ENCODE peak calls at places on chromosomes 5 and 9, in six cellular contexts. One of them, this sample, is unnamed.

GRCh38 chr9:5632540-5632939 is 3.6 kb downstream of the RIC1 start:
- DNase-seq in naive thymus-derived CD8-positive, alpha-beta T cell: no peak
- DNase-seq in iris pigment epithelial cell: peak
- DNase-seq in HTR-8/SVneo: no peak
- DNase-seq in activated CD4-positive, alpha-beta T cell treated with anti-CD3 and anti-CD28 coated beads, Interleukin-2, amount 50 U/mL, for 1 hour: no peak
- DNase-seq in left kidney: no peak
- DNase-seq in this sample: no peak

GRCh38 chr5:38445374-38446028 is 110.9 kb downstream of the LIFR start:
- DNase-seq in naive thymus-derived CD8-positive, alpha-beta T cell: no peak
- DNase-seq in iris pigment epithelial cell: peak
- DNase-seq in HTR-8/SVneo: no peak
- DNase-seq in activated CD4-positive, alpha-beta T cell treated with anti-CD3 and anti-CD28 coated beads, Interleukin-2, amount 50 U/mL, for 1 hour: no peak
- DNase-seq in left kidney: peak
- DNase-seq in this sample: no peak

GRCh38 chr9:132381966-132382541 is 24.6 kb downstream of the TTF1 start:
- DNase-seq in naive thymus-derived CD8-positive, alpha-beta T cell: no peak
- DNase-seq in iris pigment epithelial cell: no peak
- DNase-seq in HTR-8/SVneo: no peak
- DNase-seq in activated CD4-positive, alpha-beta T cell treated with anti-CD3 and anti-CD28 coated beads, Interleukin-2, amount 50 U/mL, for 1 hour: no peak
- DNase-seq in left kidney: no peak
- DNase-seq in this sample: no peak

GRCh38 chr9:93295031-93295430 is 111.1 kb downstream of the WNK2 start:
- DNase-seq in naive thymus-derived CD8-positive, alpha-beta T cell: no peak
- DNase-seq in iris pigment epithelial cell: no peak
- DNase-seq in HTR-8/SVneo: no peak
- DNase-seq in activated CD4-positive, alpha-beta T cell treated with anti-CD3 and anti-CD28 coated beads, Interleukin-2, amount 50 U/mL, for 1 hour: no peak
- DNase-seq in left kidney: peak
- DNase-seq in this sample: no peak

GRCh38 chr5:147403659-147404640 is 105.9 kb downstream of the DPYSL3 start:
- DNase-seq in naive thymus-derived CD8-positive, alpha-beta T cell: no peak
- DNase-seq in iris pigment epithelial cell: peak
- DNase-seq in HTR-8/SVneo: peak
- DNase-seq in activated CD4-positive, alpha-beta T cell treated with anti-CD3 and anti-CD28 coated beads, Interleukin-2, amount 50 U/mL, for 1 hour: no peak
- DNase-seq in left kidney: no peak
- DNase-seq in this sample: no peak

GRCh38 chr9:19922476-19923118 is 133.8 kb upstream of the SLC24A2 start:
- DNase-seq in naive thymus-derived CD8-positive, alpha-beta T cell: no peak
- DNase-seq in iris pigment epithelial cell: peak
- DNase-seq in HTR-8/SVneo: peak
- DNase-seq in activated CD4-positive, alpha-beta T cell treated with anti-CD3 and anti-CD28 coated beads, Interleukin-2, amount 50 U/mL, for 1 hour: no peak
- DNase-seq in left kidney: peak
- DNase-seq in this sample: peak

GRCh38 chr9:27442464-27442863 is 81.6 kb upstream of the IFNK start:
- DNase-seq in naive thymus-derived CD8-positive, alpha-beta T cell: no peak
- DNase-seq in iris pigment epithelial cell: no peak
- DNase-seq in HTR-8/SVneo: no peak
- DNase-seq in activated CD4-positive, alpha-beta T cell treated with anti-CD3 and anti-CD28 coated beads, Interleukin-2, amount 50 U/mL, for 1 hour: no peak
- DNase-seq in left kidney: no peak
- DNase-seq in this sample: no peak

GRCh38 chr9:114276908-114277821 is 45.7 kb upstream of the ORM1 start:
- DNase-seq in naive thymus-derived CD8-positive, alpha-beta T cell: no peak
- DNase-seq in iris pigment epithelial cell: peak
- DNase-seq in HTR-8/SVneo: peak
- DNase-seq in activated CD4-positive, alpha-beta T cell treated with anti-CD3 and anti-CD28 coated beads, Interleukin-2, amount 50 U/mL, for 1 hour: no peak
- DNase-seq in left kidney: no peak
- DNase-seq in this sample: no peak

GRCh38 chr9:130232899-130233586 is 32.5 kb upstream of the HMCN2 start:
- DNase-seq in naive thymus-derived CD8-positive, alpha-beta T cell: no peak
- DNase-seq in iris pigment epithelial cell: no peak
- DNase-seq in HTR-8/SVneo: no peak
- DNase-seq in activated CD4-positive, alpha-beta T cell treated with anti-CD3 and anti-CD28 coated beads, Interleukin-2, amount 50 U/mL, for 1 hour: no peak
- DNase-seq in left kidney: peak
- DNase-seq in this sample: no peak

GRCh38 chr9:125911861-125912260 is 164.7 kb downstream of the PBX3 start:
- DNase-seq in naive thymus-derived CD8-positive, alpha-beta T cell: no peak
- DNase-seq in iris pigment epithelial cell: peak
- DNase-seq in HTR-8/SVneo: no peak
- DNase-seq in activated CD4-positive, alpha-beta T cell treated with anti-CD3 and anti-CD28 coated beads, Interleukin-2, amount 50 U/mL, for 1 hour: no peak
- DNase-seq in left kidney: peak
- DNase-seq in this sample: no peak

GRCh38 chr5:43315262-43315661 is 2.0 kb upstream of the HMGCS1 start:
- DNase-seq in naive thymus-derived CD8-positive, alpha-beta T cell: no peak
- DNase-seq in iris pigment epithelial cell: peak
- DNase-seq in HTR-8/SVneo: no peak
- DNase-seq in activated CD4-positive, alpha-beta T cell treated with anti-CD3 and anti-CD28 coated beads, Interleukin-2, amount 50 U/mL, for 1 hour: no peak
- DNase-seq in left kidney: no peak
- DNase-seq in this sample: no peak

GRCh38 chr5:62896121-62896893 is 317.7 kb downstream of the LRRC70 start:
- DNase-seq in naive thymus-derived CD8-positive, alpha-beta T cell: no peak
- DNase-seq in iris pigment epithelial cell: no peak
- DNase-seq in HTR-8/SVneo: no peak
- DNase-seq in activated CD4-positive, alpha-beta T cell treated with anti-CD3 and anti-CD28 coated beads, Interleukin-2, amount 50 U/mL, for 1 hour: no peak
- DNase-seq in left kidney: no peak
- DNase-seq in this sample: no peak

GRCh38 chr9:87643778-87644570 is 81.9 kb upstream of the CTSL start:
- DNase-seq in naive thymus-derived CD8-positive, alpha-beta T cell: no peak
- DNase-seq in iris pigment epithelial cell: no peak
- DNase-seq in HTR-8/SVneo: no peak
- DNase-seq in activated CD4-positive, alpha-beta T cell treated with anti-CD3 and anti-CD28 coated beads, Interleukin-2, amount 50 U/mL, for 1 hour: no peak
- DNase-seq in left kidney: no peak
- DNase-seq in this sample: no peak

GRCh38 chr9:96169488-96169887 is 132.5 kb downstream of the HSD17B3 start:
- DNase-seq in naive thymus-derived CD8-positive, alpha-beta T cell: no peak
- DNase-seq in iris pigment epithelial cell: peak
- DNase-seq in HTR-8/SVneo: peak
- DNase-seq in activated CD4-positive, alpha-beta T cell treated with anti-CD3 and anti-CD28 coated beads, Interleukin-2, amount 50 U/mL, for 1 hour: no peak
- DNase-seq in left kidney: peak
- DNase-seq in this sample: peak

GRCh38 chr5:103445426-103446035 is 117.1 kb downstream of the NUDT12 start:
- DNase-seq in naive thymus-derived CD8-positive, alpha-beta T cell: no peak
- DNase-seq in iris pigment epithelial cell: no peak
- DNase-seq in HTR-8/SVneo: no peak
- DNase-seq in activated CD4-positive, alpha-beta T cell treated with anti-CD3 and anti-CD28 coated beads, Interleukin-2, amount 50 U/mL, for 1 hour: no peak
- DNase-seq in left kidney: no peak
- DNase-seq in this sample: no peak

GRCh38 chr5:173733831-173734491 is 117.5 kb upstream of the BOD1 start:
- DNase-seq in naive thymus-derived CD8-positive, alpha-beta T cell: no peak
- DNase-seq in iris pigment epithelial cell: no peak
- DNase-seq in HTR-8/SVneo: no peak
- DNase-seq in activated CD4-positive, alpha-beta T cell treated with anti-CD3 and anti-CD28 coated beads, Interleukin-2, amount 50 U/mL, for 1 hour: no peak
- DNase-seq in left kidney: no peak
- DNase-seq in this sample: no peak

GRCh38 chr5:137902389-137903133 is 13.3 kb downstream of the PKD2L2 start:
- DNase-seq in naive thymus-derived CD8-positive, alpha-beta T cell: no peak
- DNase-seq in iris pigment epithelial cell: no peak
- DNase-seq in HTR-8/SVneo: no peak
- DNase-seq in activated CD4-positive, alpha-beta T cell treated with anti-CD3 and anti-CD28 coated beads, Interleukin-2, amount 50 U/mL, for 1 hour: no peak
- DNase-seq in left kidney: no peak
- DNase-seq in this sample: no peak

GRCh38 chr9:100595391-100596199 is 17.7 kb downstream of the CAVIN4 start:
- DNase-seq in naive thymus-derived CD8-positive, alpha-beta T cell: peak
- DNase-seq in iris pigment epithelial cell: peak
- DNase-seq in HTR-8/SVneo: peak
- DNase-seq in activated CD4-positive, alpha-beta T cell treated with anti-CD3 and anti-CD28 coated beads, Interleukin-2, amount 50 U/mL, for 1 hour: no peak
- DNase-seq in left kidney: peak
- DNase-seq in this sample: no peak